ENCODE peak calls at places on chromosomes 11 and 22, in ten cellular contexts. D is esophagus squamous epithelium; N is adipocyte; X is body of pancreas; F is adrenal gland; Y is right atrium auricular region; B is prostate gland; M is Panc1; P is MG63; L is CD8-positive, alpha-beta memory T cell. W is an unnamed sample.

GRCh38 chr11:94154095-94154856 is 25.6 kb downstream of the PANX1 start:
- DNase-seq in Y (no peak), L (no peak), X (no peak), F (no peak), N (no peak), D (no peak), B (no peak), P (no peak), M (no peak), W (no peak)

GRCh38 chr11:108498046-108498815 is at the start of gene POGLUT3:
- DNase-seq in P (peak; percentile 82), Y (peak; percentile 59), B (peak; percentile 29), L (peak; percentile 35), N (peak; percentile 80), F (peak; percentile 46), X (peak; percentile 55), M (no peak), D (no peak), W (peak; percentile 73)

GRCh38 chr22:30855266-30855665 is 113.3 kb downstream of the MORC2 start:
- DNase-seq in F (no peak), Y (no peak), D (no peak), X (no peak), M (no peak), B (no peak), N (no peak), P (no peak), L (no peak), W (no peak)

GRCh38 chr11:57345555-57346151 is 7.5 kb downstream of the P2RX3 start:
- DNase-seq in P (peak; percentile 46), D (no peak), L (peak; percentile 50), X (peak; percentile 90), Y (peak; percentile 73), N (peak; percentile 90), F (peak; percentile 84), B (peak; percentile 77), M (no peak), W (peak; percentile 82)

GRCh38 chr11:82146789-82147188 is 586.9 kb downstream of the FAM181B start:
- DNase-seq in B (no peak), M (no peak), L (no peak), D (no peak), N (no peak), X (no peak), Y (no peak), P (no peak), F (no peak), W (no peak)

GRCh38 chr22:32796865-32797573 is 4.5 kb upstream of the TIMP3 start:
- DNase-seq in M (peak; percentile 7), D (no peak), Y (peak; percentile 83), F (peak; percentile 76), P (peak; percentile 59), X (peak; percentile 72), N (peak; percentile 92), B (peak; percentile 63), L (peak; percentile 9), W (no peak)

GRCh38 chr11:56842829-56843794 is 94.6 kb upstream of the OR9G4 start:
- DNase-seq in P (no peak), X (no peak), L (no peak), F (no peak), Y (no peak), N (no peak), D (no peak), B (no peak), M (no peak), W (no peak)

GRCh38 chr11:120067361-120068113 is 70.4 kb downstream of the TRIM29 start:
- DNase-seq in F (no peak), L (no peak), B (no peak), Y (no peak), M (no peak), D (no peak), X (no peak), N (no peak), P (no peak), W (no peak)

GRCh38 chr22:17742528-17742902 is 31.8 kb downstream of the BID start:
- DNase-seq in B (peak; percentile 44), Y (no peak), M (peak; percentile 27), X (peak; percentile 65), D (no peak), L (peak; percentile 47), F (peak; percentile 78), N (peak; percentile 77), P (peak; percentile 42), W (no peak)

GRCh38 chr11:67438121-67438902 is 830 bp upstream of the PTPRCAP start:
- DNase-seq in Y (no peak), B (no peak), D (no peak), X (no peak), M (no peak), F (no peak), P (no peak), L (peak; percentile 70), N (no peak), W (no peak)
- H3K36me3 ChIP-seq in Y (peaks cover 52% of the 10 kb centered on the region), B (peaks cover 8% of the 10 kb centered on the region), D (peaks cover 33% of the 10 kb centered on the region), X (no peaks in the 10 kb centered on the region), M (peaks cover 2% of the 10 kb centered on the region), F (peaks cover 58% of the 10 kb centered on the region), P (peaks cover 30% of the 10 kb centered on the region), L (peaks cover 11% of the 10 kb centered on the region), N (peaks cover 48% of the 10 kb centered on the region), W (peaks cover 50% of the 10 kb centered on the region)

DNA sequence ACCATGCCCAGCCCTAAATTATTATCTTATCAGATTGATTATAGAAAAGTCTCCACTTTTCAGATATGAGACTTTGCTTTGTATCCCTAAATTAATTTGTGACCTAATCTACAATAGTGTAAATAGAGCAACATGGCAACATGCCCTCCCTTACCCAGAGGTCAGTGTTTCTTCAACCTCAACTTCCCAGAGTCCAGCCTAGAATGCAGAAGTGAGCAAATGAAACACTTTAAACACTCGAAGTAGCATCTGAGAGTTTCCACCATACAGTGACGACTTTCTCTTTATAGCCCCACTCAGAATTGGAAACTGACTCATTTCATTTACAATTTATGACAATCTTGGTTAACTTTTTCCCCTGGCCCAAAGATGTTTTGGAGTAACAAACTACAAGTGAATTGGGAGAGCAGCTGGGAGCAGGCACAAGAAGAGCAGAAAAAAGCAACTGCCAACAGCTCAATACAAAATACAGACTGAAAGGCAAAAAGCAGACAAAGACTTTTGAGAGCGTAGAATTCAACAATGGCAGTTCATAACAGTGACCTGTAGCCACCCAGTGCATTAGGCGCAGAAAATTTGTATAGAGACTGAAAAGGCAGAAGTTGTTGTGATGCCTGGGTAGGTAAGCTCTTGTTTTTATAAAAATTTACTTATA is 10.1 kb upstream of the BLID start:
- DNase-seq in M (no peak), L (no peak), P (no peak), D (no peak), Y (no peak), F (no peak), X (no peak), B (no peak), N (no peak), W (no peak)
- H3K36me3 ChIP-seq in M (no peaks in the 10 kb centered on the region), L (no peaks in the 10 kb centered on the region), P (peaks cover 94% of the 10 kb centered on the region), D (no peaks in the 10 kb centered on the region), Y (no peaks in the 10 kb centered on the region), F (no peaks in the 10 kb centered on the region), X (no peaks in the 10 kb centered on the region), B (no peaks in the 10 kb centered on the region), N (peaks cover 5% of the 10 kb centered on the region), W (no peaks in the 10 kb centered on the region)

GRCh38 chr11:72687326-72687725 is 13.1 kb upstream of the PDE2A start:
- DNase-seq in P (no peak), Y (no peak), B (no peak), M (no peak), X (no peak), L (no peak), N (no peak), F (no peak), D (no peak), W (no peak)

GRCh38 chr11:72683782-72684200 is 9.6 kb upstream of the PDE2A start:
- DNase-seq in F (peak; percentile 78), X (peak; percentile 58), L (peak; percentile 45), D (no peak), P (peak; percentile 37), B (peak; percentile 49), M (peak; percentile 52), Y (peak; percentile 78), N (peak; percentile 70), W (peak; percentile 85)

GRCh38 chr11:72686639-72687215 is 12.5 kb upstream of the PDE2A start:
- DNase-seq in X (no peak), N (no peak), B (no peak), P (no peak), F (no peak), Y (no peak), L (no peak), M (no peak), D (no peak), W (no peak)

GRCh38 chr11:72684236-72684912 is 10.2 kb upstream of the PDE2A start:
- DNase-seq in F (peak; percentile 73), Y (peak; percentile 89), N (peak; percentile 77), D (no peak), L (peak; percentile 17), X (peak; percentile 68), P (peak; percentile 78), M (peak; percentile 35), B (peak; percentile 25), W (peak; percentile 79)

DNA sequence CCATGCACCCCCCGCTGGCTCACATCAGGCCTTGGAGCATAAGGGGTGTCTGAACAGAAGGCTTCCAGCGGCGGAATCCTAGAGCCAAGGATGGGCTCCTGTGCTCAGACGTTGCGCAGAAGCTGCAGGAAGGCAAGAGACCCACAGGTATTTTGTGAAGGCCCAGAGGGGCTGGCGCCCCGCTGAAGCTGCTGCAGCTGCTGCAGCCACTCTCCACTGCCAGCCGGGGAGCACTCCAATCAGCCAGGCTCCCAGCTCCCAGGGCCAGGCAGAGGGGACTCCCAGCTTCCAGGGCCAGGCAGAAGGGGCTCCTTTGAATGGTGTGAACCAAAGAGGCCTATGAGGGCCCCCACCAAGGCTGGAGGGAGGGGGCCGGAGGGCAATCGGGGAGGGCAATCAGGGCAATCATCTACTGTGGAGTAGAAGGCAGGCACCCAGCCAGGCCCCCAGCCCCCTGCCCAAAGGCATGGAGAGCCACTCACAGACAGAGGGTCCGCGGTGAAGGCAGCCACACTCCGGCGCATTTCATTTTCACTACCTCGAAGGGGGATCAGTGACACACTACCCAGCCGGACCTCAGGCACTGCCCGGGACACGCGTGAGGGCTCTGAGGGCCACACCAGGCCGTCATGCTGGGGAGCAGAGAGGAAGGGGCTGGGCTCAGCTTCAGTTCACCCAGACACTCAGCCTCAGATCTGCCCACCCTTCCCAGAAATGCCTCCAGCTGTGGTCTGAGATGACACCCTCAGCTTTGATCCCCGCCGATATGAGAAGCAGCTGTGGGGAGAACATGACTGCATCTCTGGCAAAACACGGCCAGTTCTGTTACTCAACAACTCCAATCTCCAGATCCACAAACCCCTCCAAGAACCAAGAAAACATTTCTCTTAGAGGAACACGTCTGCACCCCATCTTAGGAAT is 11.6 kb upstream of the PDE2A start:
- DNase-seq in B (no peak), P (no peak), D (no peak), L (no peak), F (no peak), N (peak; percentile 58), M (no peak), Y (peak; percentile 69), X (peak; percentile 29), W (no peak)
- H3K36me3 ChIP-seq in B (peaks cover 5% of the 10 kb centered on the region), P (peaks cover 5% of the 10 kb centered on the region), D (peaks cover 23% of the 10 kb centered on the region), L (peaks cover 13% of the 10 kb centered on the region), F (peaks cover 70% of the 10 kb centered on the region), N (peaks cover 43% of the 10 kb centered on the region), M (no peaks in the 10 kb centered on the region), Y (peaks cover 51% of the 10 kb centered on the region), X (peaks cover 4% of the 10 kb centered on the region), W (peaks cover 41% of the 10 kb centered on the region)

DNA sequence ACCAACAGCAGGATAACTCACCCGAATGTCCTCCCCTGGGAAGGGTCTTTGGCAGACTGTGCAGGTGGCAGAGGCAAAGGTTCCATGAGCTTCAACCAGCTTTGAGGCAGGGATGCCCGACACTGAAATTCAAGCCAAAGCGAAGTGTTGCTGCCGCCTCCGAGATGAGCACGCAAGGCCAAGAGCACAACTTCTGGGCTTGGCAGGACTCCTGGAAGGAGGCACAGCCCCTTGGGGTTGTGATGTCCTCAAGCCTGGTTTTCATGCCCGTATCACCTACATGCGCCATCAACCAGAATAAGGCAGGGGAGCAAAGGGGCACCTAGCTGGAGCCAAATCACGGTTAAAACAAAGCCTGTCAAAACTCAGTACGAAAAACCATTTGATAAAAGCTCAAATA is 5.7 kb downstream of the SIRT3 start:
- DNase-seq in N (no peak), D (no peak), M (no peak), P (no peak), X (no peak), Y (no peak), L (no peak), F (no peak), B (no peak), W (no peak)
- H3K36me3 ChIP-seq in N (peaks cover 3% of the 10 kb centered on the region), D (no peaks in the 10 kb centered on the region), M (no peaks in the 10 kb centered on the region), P (no peaks in the 10 kb centered on the region), X (no peaks in the 10 kb centered on the region), Y (peaks cover 5% of the 10 kb centered on the region), L (no peaks in the 10 kb centered on the region), F (no peaks in the 10 kb centered on the region), B (no peaks in the 10 kb centered on the region), W (no peaks in the 10 kb centered on the region)